ENCODE peak calls at places on chromosomes 13 and 19, in four cellular contexts. One of them, this sample, is unnamed.

GRCh38 chr13:36783883-36784282 is 35.1 kb upstream of the RFXAP start:
- DNase-seq in GM12878: no peak
- DNase-seq in HepG2: peak; percentile 14
- DNase-seq in SK-N-SH: no peak
- DNase-seq in this sample: no peak

GRCh38 chr13:97273341-97273831 is 51.3 kb downstream of the MBNL2 start:
- DNase-seq in SK-N-SH: no peak
- DNase-seq in GM12878: no peak
- DNase-seq in HepG2: no peak
- DNase-seq in this sample: no peak

GRCh38 chr19:48618916-48619691 is at the start of the genes RPL18 and SPHK2:
- DNase-seq in HepG2: peak; percentile 99
- DNase-seq in SK-N-SH: peak; percentile 97
- DNase-seq in GM12878: peak; percentile 98
- DNase-seq in this sample: peak; percentile 99

GRCh38 chr19:55398200-55398947 is 9.2 kb downstream of the UBE2S start:
- DNase-seq in SK-N-SH: no peak
- DNase-seq in HepG2: no peak
- DNase-seq in GM12878: no peak
- DNase-seq in this sample: no peak

GRCh38 chr19:1098177-1099051 is 3.2 kb upstream of the POLR2E start:
- DNase-seq in HepG2: peak; percentile 94
- DNase-seq in SK-N-SH: no peak
- DNase-seq in GM12878: no peak
- DNase-seq in this sample: no peak

GRCh38 chr19:31418055-31418454 is 68.8 kb upstream of the TSHZ3 start:
- DNase-seq in GM12878: no peak
- DNase-seq in HepG2: no peak
- DNase-seq in SK-N-SH: no peak
- DNase-seq in this sample: no peak

GRCh38 chr13:33138441-33138840 is 122.2 kb downstream of the KL start:
- DNase-seq in GM12878: no peak
- DNase-seq in SK-N-SH: no peak
- DNase-seq in HepG2: no peak
- DNase-seq in this sample: no peak

GRCh38 chr19:50723735-50724521 is 764 bp downstream of the CLEC11A start:
- DNase-seq in HepG2: no peak
- DNase-seq in SK-N-SH: no peak
- DNase-seq in GM12878: no peak
- DNase-seq in this sample: no peak

GRCh38 chr13:40148103-40148502 is 492.6 kb downstream of the COG6 start:
- DNase-seq in HepG2: no peak
- DNase-seq in SK-N-SH: no peak
- DNase-seq in GM12878: no peak
- DNase-seq in this sample: no peak

GRCh38 chr13:43269037-43269476 is 245.7 kb downstream of the DNAJC15 start:
- DNase-seq in GM12878: no peak
- DNase-seq in SK-N-SH: no peak
- DNase-seq in HepG2: peak; percentile 72
- DNase-seq in this sample: peak; percentile 66

GRCh38 chr19:50663280-50663790 is 14.1 kb downstream of the C19orf81 start:
- DNase-seq in HepG2: peak; percentile 27
- DNase-seq in GM12878: no peak
- DNase-seq in SK-N-SH: peak; percentile 64
- DNase-seq in this sample: peak; percentile 72

GRCh38 chr19:54164369-54165068 is 5.0 kb upstream of the LENG1 start:
- DNase-seq in GM12878: no peak
- DNase-seq in SK-N-SH: no peak
- DNase-seq in HepG2: no peak
- DNase-seq in this sample: peak; percentile 92

GRCh38 chr19:11130824-11131455 is 24.6 kb downstream of the SPC24 start:
- DNase-seq in HepG2: peak; percentile 87
- DNase-seq in SK-N-SH: peak; percentile 86
- DNase-seq in GM12878: no peak
- DNase-seq in this sample: peak; percentile 80

GRCh38 chr13:59352600-59352999 is 811.1 kb downstream of the DIAPH3 start:
- DNase-seq in GM12878: no peak
- DNase-seq in HepG2: peak; percentile 55
- DNase-seq in SK-N-SH: no peak
- DNase-seq in this sample: no peak

GRCh38 chr19:23415034-23415433 is 19.8 kb upstream of the ZNF91 start:
- DNase-seq in SK-N-SH: no peak
- DNase-seq in HepG2: no peak
- DNase-seq in GM12878: no peak
- DNase-seq in this sample: no peak

GRCh38 chr13:52599037-52599852 is 43.0 kb upstream of the HNRNPA1L2 start:
- DNase-seq in GM12878: no peak
- DNase-seq in SK-N-SH: no peak
- DNase-seq in HepG2: no peak
- DNase-seq in this sample: no peak

GRCh38 chr13:33459702-33460101 is 174.1 kb upstream of the STARD13 start:
- DNase-seq in HepG2: no peak
- DNase-seq in SK-N-SH: no peak
- DNase-seq in GM12878: no peak
- DNase-seq in this sample: no peak

GRCh38 chr13:35309711-35310110 is 166.8 kb downstream of the MAB21L1 start:
- DNase-seq in GM12878: no peak
- DNase-seq in HepG2: no peak
- DNase-seq in SK-N-SH: no peak
- DNase-seq in this sample: no peak

GRCh38 chr19:46420056-46420455 is 6.7 kb upstream of the CCDC8 start:
- DNase-seq in GM12878: no peak
- DNase-seq in HepG2: no peak
- DNase-seq in SK-N-SH: no peak
- DNase-seq in this sample: no peak

GRCh38 chr19:16258440-16258903 is 60.8 kb downstream of the AP1M1 start:
- DNase-seq in HepG2: no peak
- DNase-seq in GM12878: no peak
- DNase-seq in SK-N-SH: peak; percentile 55
- DNase-seq in this sample: no peak

GRCh38 chr19:56137405-56137804 is 3.7 kb upstream of the ZNF444 start:
- DNase-seq in HepG2: no peak
- DNase-seq in GM12878: no peak
- DNase-seq in SK-N-SH: no peak
- DNase-seq in this sample: no peak

GRCh38 chr13:98839826-98840769 is 87.6 kb upstream of the SLC15A1 start:
- DNase-seq in GM12878: no peak
- DNase-seq in HepG2: peak; percentile 46
- DNase-seq in SK-N-SH: peak; percentile 72
- DNase-seq in this sample: peak; percentile 62

GRCh38 chr13:112962911-112963625 is 5.9 kb upstream of the MCF2L start:
- DNase-seq in GM12878: no peak
- DNase-seq in SK-N-SH: no peak
- DNase-seq in HepG2: no peak
- DNase-seq in this sample: no peak

GRCh38 chr19:5313307-5313706 is 27.3 kb downstream of the PTPRS start:
- DNase-seq in SK-N-SH: peak; percentile 72
- DNase-seq in GM12878: no peak
- DNase-seq in HepG2: peak; percentile 15
- DNase-seq in this sample: no peak

GRCh38 chr19:5326545-5326944 is 14.1 kb downstream of the PTPRS start:
- DNase-seq in GM12878: no peak
- DNase-seq in HepG2: no peak
- DNase-seq in SK-N-SH: no peak
- DNase-seq in this sample: no peak

DNA sequence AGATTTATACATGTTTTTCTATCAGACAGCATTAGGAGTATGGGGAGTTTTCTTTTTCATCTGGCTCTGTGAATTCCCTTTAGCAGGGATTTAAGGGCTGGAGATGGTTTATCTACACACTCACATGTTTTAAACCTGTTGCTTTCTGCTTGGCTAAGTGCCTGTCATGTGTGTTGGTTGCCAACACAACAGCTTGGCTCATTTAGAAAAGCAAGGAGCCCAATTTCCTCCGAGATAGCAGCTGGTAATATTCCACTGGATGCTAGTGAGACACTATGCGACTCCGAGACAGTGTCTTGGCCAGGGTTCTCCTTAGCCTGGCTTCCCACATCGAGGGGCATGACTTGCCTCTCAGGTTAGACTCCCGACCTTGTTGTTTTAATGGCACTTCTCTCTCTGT is 83.3 kb downstream of the KLF5 start:
- DNase-seq in HepG2: no peak
- DNase-seq in SK-N-SH: no peak
- DNase-seq in GM12878: no peak
- DNase-seq in this sample: no peak
- TF ChIP-seq PBX3 in HepG2: no peak
- TF ChIP-seq PBX3 in SK-N-SH: no peak
- TF ChIP-seq PBX3 in GM12878: no peak
- TF ChIP-seq PBX3 in this sample: no peak

DNA sequence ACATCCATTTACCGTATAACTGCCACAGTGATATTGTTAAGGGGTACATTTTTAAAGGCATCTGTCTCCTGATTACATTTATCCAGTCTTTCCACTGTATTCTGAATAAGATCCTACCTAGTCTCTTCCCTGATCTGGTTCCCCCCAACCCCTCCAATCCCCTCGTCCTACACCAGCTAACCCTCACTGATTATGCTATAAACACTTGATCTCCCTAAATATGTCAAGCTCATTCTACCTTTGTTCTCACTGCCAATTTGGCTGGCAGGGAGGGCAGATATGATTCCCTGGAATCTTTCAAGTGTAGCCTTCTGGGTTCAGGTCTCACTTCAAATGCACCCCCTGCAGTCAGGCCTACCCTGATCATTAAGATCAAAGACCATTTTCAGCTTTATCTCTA is 1379.8 kb upstream of the MIR17HG start:
- DNase-seq in HepG2: no peak
- DNase-seq in GM12878: no peak
- DNase-seq in SK-N-SH: no peak
- DNase-seq in this sample: no peak
- TF ChIP-seq PBX3 in HepG2: no peak
- TF ChIP-seq PBX3 in GM12878: no peak
- TF ChIP-seq PBX3 in SK-N-SH: no peak
- TF ChIP-seq PBX3 in this sample: no peak

GRCh38 chr13:110306960-110307696 is at the start of the genes COL4A1 and COL4A2:
- DNase-seq in SK-N-SH: peak; percentile 84
- DNase-seq in GM12878: no peak
- DNase-seq in HepG2: no peak
- DNase-seq in this sample: no peak
- TF ChIP-seq PBX3 in SK-N-SH: peak; percentile 8
- TF ChIP-seq PBX3 in GM12878: no peak
- TF ChIP-seq PBX3 in HepG2: no peak
- TF ChIP-seq PBX3 in this sample: no peak

DNA sequence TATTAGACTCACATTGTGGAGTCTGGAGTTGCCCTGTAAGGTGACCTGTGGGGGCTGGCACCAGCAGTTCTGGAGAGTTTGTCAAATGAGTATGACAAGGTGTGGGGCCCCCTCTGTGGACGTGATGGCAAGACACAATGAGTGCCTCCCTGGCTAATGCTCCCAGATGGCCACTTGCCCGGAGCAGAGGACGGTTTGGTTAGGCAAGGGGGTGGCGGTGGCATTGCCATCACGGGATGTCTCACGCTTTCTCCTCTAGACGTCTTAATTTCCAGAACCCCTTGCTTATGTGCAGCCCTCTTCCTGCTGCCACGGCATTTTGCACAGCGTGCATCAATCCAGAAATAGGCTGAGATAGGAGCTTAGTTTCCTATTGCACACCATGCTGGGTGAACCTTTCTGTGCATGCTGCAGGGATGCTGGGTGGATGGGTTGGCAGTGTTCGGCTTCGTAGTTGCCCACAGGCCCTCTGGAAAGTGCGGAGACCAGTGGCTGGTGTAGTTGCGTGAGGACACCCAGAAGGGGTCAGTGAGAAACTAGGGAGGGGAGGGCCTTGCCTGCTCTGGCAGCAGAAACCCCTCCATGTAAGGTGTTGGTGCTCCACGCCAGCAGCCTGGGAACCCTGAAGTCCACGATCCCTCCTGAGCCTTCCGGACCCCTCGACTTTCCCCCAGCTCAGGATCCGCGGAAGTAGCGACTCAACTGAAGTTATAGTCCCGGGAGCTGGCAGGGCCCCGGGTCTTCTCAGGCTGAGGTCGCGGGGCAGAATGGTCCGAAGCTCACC is 18.1 kb upstream of the LRP3 start:
- DNase-seq in GM12878: no peak
- DNase-seq in SK-N-SH: peak; percentile 75
- DNase-seq in HepG2: peak; percentile 61
- DNase-seq in this sample: peak; percentile 75
- TF ChIP-seq PBX3 in GM12878: no peak
- TF ChIP-seq PBX3 in SK-N-SH: no peak
- TF ChIP-seq PBX3 in HepG2: no peak
- TF ChIP-seq PBX3 in this sample: no peak

GRCh38 chr13:45454204-45454603 is 10.5 kb upstream of the COG3 start:
- DNase-seq in HepG2: no peak
- DNase-seq in SK-N-SH: no peak
- DNase-seq in GM12878: no peak
- DNase-seq in this sample: no peak

GRCh38 chr13:45447050-45447661 is 17.6 kb upstream of the COG3 start:
- DNase-seq in HepG2: peak; percentile 99
- DNase-seq in SK-N-SH: no peak
- DNase-seq in GM12878: no peak
- DNase-seq in this sample: no peak

GRCh38 chr13:45448965-45449559 is 15.7 kb upstream of the COG3 start:
- DNase-seq in SK-N-SH: no peak
- DNase-seq in GM12878: no peak
- DNase-seq in HepG2: peak; percentile 61
- DNase-seq in this sample: no peak

GRCh38 chr13:45446181-45446580 is 18.6 kb upstream of the COG3 start:
- DNase-seq in GM12878: no peak
- DNase-seq in SK-N-SH: no peak
- DNase-seq in HepG2: no peak
- DNase-seq in this sample: no peak

GRCh38 chr13:45451282-45451681 is 13.5 kb upstream of the COG3 start:
- DNase-seq in HepG2: no peak
- DNase-seq in GM12878: no peak
- DNase-seq in SK-N-SH: no peak
- DNase-seq in this sample: no peak
- TF ChIP-seq PBX3 in HepG2: no peak
- TF ChIP-seq PBX3 in GM12878: no peak
- TF ChIP-seq PBX3 in SK-N-SH: no peak
- TF ChIP-seq PBX3 in this sample: no peak

GRCh38 chr13:27524981-27525975 is 74.9 kb upstream of the MTIF3 start:
- DNase-seq in GM12878: no peak
- DNase-seq in HepG2: no peak
- DNase-seq in SK-N-SH: no peak
- DNase-seq in this sample: no peak
- TF ChIP-seq PBX3 in GM12878: no peak
- TF ChIP-seq PBX3 in HepG2: no peak
- TF ChIP-seq PBX3 in SK-N-SH: no peak
- TF ChIP-seq PBX3 in this sample: no peak

This sample was measured in A549.